ENCODE peak calls at places on chromosomes 12 and 14, in four cellular contexts. Z is CD8-positive, alpha-beta T cell; T is dorsolateral prefrontal cortex; U is neural progenitor cell. C is an unnamed sample.
A peak's percentile ranks its signal among the peaks of the same experiment; 100 is the strongest.

GRCh38 chr14:89618821-89619551 is 202.0 kb upstream of the FOXN3 start:
- DNase-seq in U (peak; percentile 90), T (peak; percentile 54), Z (peak; percentile 62), C (no peak)

GRCh38 chr14:84929834-84930233 is 600.1 kb upstream of the FLRT2 start:
- DNase-seq in Z (no peak), T (no peak), U (no peak), C (no peak)

GRCh38 chr14:53054457-53054856 is 98.7 kb downstream of the DDHD1 start:
- DNase-seq in U (no peak), T (no peak), Z (no peak), C (no peak)

GRCh38 chr14:69873877-69874780 is 5.1 kb upstream of the SMOC1 start:
- DNase-seq in Z (no peak), T (no peak), U (no peak), C (no peak)

GRCh38 chr12:75632452-75632851 is 121.0 kb upstream of the KRR1 start:
- DNase-seq in U (peak; percentile 77), T (no peak), Z (no peak), C (no peak)

GRCh38 chr12:47396902-47397663 is 308.7 kb downstream of the RPAP3 start:
- DNase-seq in Z (peak; percentile 14), U (no peak), T (no peak), C (no peak)

GRCh38 chr12:75908961-75909699 is 122.4 kb downstream of the PHLDA1 start:
- DNase-seq in Z (no peak), U (no peak), T (peak; percentile 54), C (no peak)

GRCh38 chr12:120688527-120689071 is 1.6 kb downstream of the MLEC start:
- DNase-seq in U (no peak), Z (no peak), T (no peak), C (no peak)

GRCh38 chr12:80837342-80837978 is 100.3 kb downstream of the LIN7A start:
- DNase-seq in Z (no peak), T (no peak), U (peak; percentile 72), C (no peak)

GRCh38 chr12:123089631-123090353 is 61.1 kb downstream of the PITPNM2 start:
- DNase-seq in T (no peak), U (no peak), Z (no peak), C (peak; percentile 76)

GRCh38 chr14:50961606-50962259 is 17.4 kb upstream of the PYGL start:
- DNase-seq in T (no peak), U (no peak), Z (no peak), C (no peak)

GRCh38 chr12:29241821-29242591 is 92.9 kb downstream of the FAR2 start:
- DNase-seq in Z (no peak), U (peak; percentile 40), T (no peak), C (peak; percentile 89)

GRCh38 chr12:62604856-62605255 is 138.2 kb downstream of the MON2 start:
- DNase-seq in U (no peak), T (no peak), Z (no peak), C (no peak)

GRCh38 chr12:118107026-118107425 is 3.2 kb upstream of the VSIG10 start:
- DNase-seq in U (no peak), T (no peak), Z (no peak), C (no peak)

GRCh38 chr12:16323638-16324037 is 23.8 kb upstream of the MGST1 start:
- DNase-seq in T (no peak), Z (no peak), U (no peak), C (no peak)

GRCh38 chr12:26691234-26691970 is 141.6 kb downstream of the ITPR2 start:
- DNase-seq in T (no peak), U (peak; percentile 52), Z (no peak), C (no peak)

GRCh38 chr12:30447061-30447750 is 248.5 kb downstream of the IPO8 start:
- DNase-seq in U (no peak), Z (no peak), T (no peak), C (no peak)

GRCh38 chr12:46135750-46136149 is 133.1 kb downstream of the SLC38A1 start:
- DNase-seq in T (no peak), Z (no peak), U (no peak), C (no peak)

GRCh38 chr12:46134852-46135251 is 134.0 kb downstream of the SLC38A1 start:
- DNase-seq in Z (no peak), T (no peak), U (no peak), C (no peak)

GRCh38 chr12:46133751-46134150 is 135.1 kb downstream of the SLC38A1 start:
- DNase-seq in T (no peak), Z (no peak), U (no peak), C (no peak)

GRCh38 chr12:46134205-46134811 is 134.5 kb downstream of the SLC38A1 start:
- DNase-seq in Z (no peak), U (no peak), T (no peak), C (no peak)

GRCh38 chr12:46131729-46132128 is 137.1 kb downstream of the SLC38A1 start:
- DNase-seq in Z (no peak), T (no peak), U (peak; percentile 25), C (no peak)
- TF ChIP-seq CTCF in Z (no peak), T (no peak), U (peak; percentile 39), C (no peak)

DNA sequence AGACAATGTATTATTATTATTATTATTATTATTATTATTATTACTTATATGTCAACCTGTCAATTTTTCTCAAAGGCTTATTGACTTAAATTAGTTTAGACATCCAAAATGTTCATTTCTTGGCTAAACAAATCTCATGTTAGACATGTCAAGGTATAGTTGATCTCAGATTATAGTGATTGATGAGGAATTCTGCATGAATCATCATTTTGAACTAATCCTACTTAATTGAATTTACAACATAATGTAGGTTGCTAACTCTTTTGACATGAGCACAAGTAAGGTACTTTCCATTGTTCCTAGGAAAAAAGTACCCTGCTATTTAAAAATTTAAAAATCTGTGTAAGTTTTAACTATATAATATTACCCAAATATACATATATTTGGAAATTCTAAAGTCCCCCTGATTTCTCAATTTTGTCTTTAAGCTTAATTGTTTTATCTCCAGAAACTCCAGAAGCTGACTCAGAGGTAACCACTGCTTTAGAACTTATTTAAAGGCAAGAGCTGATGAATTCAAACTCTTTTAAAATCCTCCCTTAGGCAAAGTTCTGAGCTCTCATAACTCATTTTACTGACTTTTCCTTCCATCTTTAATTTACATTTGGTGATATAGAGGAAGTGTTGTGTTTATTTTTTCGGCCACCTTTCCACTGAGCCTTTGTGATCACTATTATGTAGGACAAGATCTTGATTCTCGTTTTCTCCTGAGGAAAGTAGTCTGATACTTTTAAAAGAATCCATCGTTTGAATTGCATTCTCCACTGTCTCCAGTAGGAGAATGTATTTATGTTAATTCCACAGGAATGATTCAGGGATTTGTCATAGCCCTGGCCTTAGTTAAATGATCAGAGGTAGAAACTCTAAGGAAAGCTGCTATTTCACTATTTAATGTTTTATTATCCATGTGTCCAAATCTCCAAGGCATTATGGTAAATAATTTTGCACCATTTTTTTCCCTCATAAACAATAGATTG is 1304.5 kb downstream of the AACS start:
- DNase-seq in T (no peak), Z (no peak), U (no peak), C (no peak)
- TF ChIP-seq CTCF in T (peak; percentile 18), Z (no peak), U (peak; percentile 16), C (no peak)

GRCh38 chr12:124718458-124718857 is 145.2 kb downstream of the SCARB1 start:
- DNase-seq in T (no peak), U (no peak), Z (no peak), C (no peak)

GRCh38 chr12:124718052-124718451 is 145.6 kb downstream of the SCARB1 start:
- DNase-seq in Z (no peak), U (no peak), T (no peak), C (no peak)

GRCh38 chr12:124721501-124722154 is 142.0 kb downstream of the SCARB1 start:
- DNase-seq in T (no peak), U (no peak), Z (no peak), C (no peak)

GRCh38 chr12:124720687-124721500 is 142.8 kb downstream of the SCARB1 start:
- DNase-seq in Z (no peak), U (no peak), T (peak; percentile 67), C (peak; percentile 86)

GRCh38 chr12:124720019-124720686 is 143.5 kb downstream of the SCARB1 start:
- DNase-seq in U (no peak), T (no peak), Z (no peak), C (peak; percentile 69)
- TF ChIP-seq CTCF in U (no peak), T (no peak), Z (no peak), C (peak; percentile 31)

DNA sequence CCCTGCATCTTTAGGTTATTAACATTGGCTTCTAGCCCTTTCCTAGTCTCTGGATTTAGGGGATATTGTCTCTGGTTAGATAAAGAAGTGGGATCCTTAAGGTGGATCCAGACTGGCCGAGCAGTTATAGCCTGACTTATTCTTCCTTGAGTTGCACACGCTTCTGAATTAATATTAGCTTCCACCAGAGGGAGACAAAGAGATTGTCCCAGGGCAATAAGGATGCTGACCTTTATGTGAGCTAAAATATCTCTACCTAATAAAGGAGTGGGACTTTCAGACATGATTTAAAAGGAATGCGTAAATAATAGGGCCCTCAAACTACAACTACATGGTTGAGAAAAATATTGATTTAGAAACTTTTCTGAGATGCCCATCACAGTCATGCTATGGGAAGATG is 139.7 kb downstream of the SLCO1B3 start:
- DNase-seq in T (no peak), Z (no peak), U (peak; percentile 21), C (no peak)
- TF ChIP-seq CTCF in T (no peak), Z (no peak), U (peak; percentile 55), C (peak; percentile 6)

DNA sequence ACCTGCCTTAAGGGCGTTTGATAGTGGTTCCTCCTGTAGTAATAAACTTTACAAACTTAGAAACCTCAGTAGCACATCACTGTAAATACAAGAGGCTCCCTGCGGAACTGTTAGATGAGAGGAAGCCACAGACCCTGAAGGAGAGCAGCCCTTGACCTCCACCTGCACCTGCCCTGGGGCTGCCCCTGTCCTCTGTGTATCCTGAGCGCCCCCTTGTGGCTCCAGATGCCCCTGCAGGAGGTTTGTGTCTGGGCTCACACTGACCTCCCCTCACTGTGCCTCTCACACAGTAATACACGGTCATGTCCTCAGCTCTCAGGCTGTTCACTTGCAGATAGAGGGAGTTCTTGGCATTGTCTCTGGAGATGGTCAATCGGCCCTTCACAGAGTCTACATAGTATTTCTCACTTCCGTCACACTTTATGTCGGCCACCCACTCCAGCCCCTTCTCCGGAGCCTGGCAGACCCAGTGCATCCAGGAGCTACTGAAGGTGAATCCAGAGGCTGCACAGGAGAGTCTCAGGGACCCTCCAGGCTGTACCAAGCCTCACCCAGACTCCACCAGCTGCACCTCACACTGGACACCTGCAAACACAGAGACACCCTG is 1059.8 kb downstream of the TMEM121 start:
- DNase-seq in T (no peak), Z (peak; percentile 73), U (no peak), C (no peak)
- TF ChIP-seq CTCF in T (no peak), Z (peak; percentile 80), U (no peak), C (peak; percentile 71)

GRCh38 chr12:108875280-108875679 is 4.6 kb upstream of the DAO start:
- DNase-seq in U (no peak), Z (no peak), T (no peak), C (no peak)
- TF ChIP-seq CTCF in U (no peak), Z (no peak), T (no peak), C (no peak)

C was measured in CD14-positive monocyte.